ENCODE peak calls at places on chromosomes 6 and 20, in five cellular contexts. P, L, R, T and X are unnamed samples.

GRCh38 chr6:17905611-17906592 is 81.5 kb downstream of the KIF13A start:
- DNase-seq in P (no peak), L (peak), R (peak), T (peak), X (peak)

GRCh38 chr20:47493175-47493953 is 8.3 kb upstream of the NCOA3 start:
- DNase-seq in P (peak), L (peak), R (peak), T (peak), X (peak)

GRCh38 chr20:52422574-52423463 is 231.2 kb upstream of the ZFP64 start:
- DNase-seq in P (no peak), L (no peak), R (peak), T (no peak), X (no peak)

GRCh38 chr20:16672299-16672698 is 57.5 kb upstream of the SNRPB2 start:
- DNase-seq in P (no peak), L (no peak), R (no peak), T (no peak), X (no peak)

GRCh38 chr6:193773-194310 is 98.4 kb upstream of the DUSP22 start:
- DNase-seq in P (no peak), L (no peak), R (no peak), T (no peak), X (no peak)

GRCh38 chr6:24720131-24720603 is 1.2 kb upstream of the C6orf62 start:
- DNase-seq in P (peak), L (peak), R (peak), T (no peak), X (peak)

GRCh38 chr6:17831135-17831534 is 124.4 kb upstream of the NUP153 start:
- DNase-seq in P (peak), L (peak), R (peak), T (peak), X (peak)

GRCh38 chr6:166449641-166450040 is 66.9 kb upstream of the MPC1 start:
- DNase-seq in P (no peak), L (no peak), R (no peak), T (no peak), X (no peak)

GRCh38 chr6:165071906-165072305 is 237.5 kb downstream of the C6orf118 start:
- DNase-seq in P (no peak), L (no peak), R (no peak), T (no peak), X (no peak)

GRCh38 chr6:17311595-17312311 is 30.6 kb downstream of the RBM24 start:
- DNase-seq in P (peak), L (peak), R (peak), T (no peak), X (peak)

GRCh38 chr6:33840064-33840926 is 36.5 kb upstream of the MLN start:
- DNase-seq in P (peak), L (peak), R (peak), T (peak), X (peak)

GRCh38 chr6:36755435-36756348 is 58.1 kb downstream of the RAB44 start:
- DNase-seq in P (no peak), L (peak), R (no peak), T (peak), X (peak)

GRCh38 chr6:106309766-106310373 is 15.7 kb downstream of the ATG5 start:
- DNase-seq in P (no peak), L (peak), R (peak), T (peak), X (peak)

GRCh38 chr20:3925899-3926638 is 36.9 kb downstream of the PANK2 start:
- DNase-seq in P (no peak), L (no peak), R (no peak), T (no peak), X (no peak)

GRCh38 chr20:52105045-52105572 is 86.5 kb downstream of the ZFP64 start:
- DNase-seq in P (no peak), L (peak), R (peak), T (peak), X (peak)

DNA sequence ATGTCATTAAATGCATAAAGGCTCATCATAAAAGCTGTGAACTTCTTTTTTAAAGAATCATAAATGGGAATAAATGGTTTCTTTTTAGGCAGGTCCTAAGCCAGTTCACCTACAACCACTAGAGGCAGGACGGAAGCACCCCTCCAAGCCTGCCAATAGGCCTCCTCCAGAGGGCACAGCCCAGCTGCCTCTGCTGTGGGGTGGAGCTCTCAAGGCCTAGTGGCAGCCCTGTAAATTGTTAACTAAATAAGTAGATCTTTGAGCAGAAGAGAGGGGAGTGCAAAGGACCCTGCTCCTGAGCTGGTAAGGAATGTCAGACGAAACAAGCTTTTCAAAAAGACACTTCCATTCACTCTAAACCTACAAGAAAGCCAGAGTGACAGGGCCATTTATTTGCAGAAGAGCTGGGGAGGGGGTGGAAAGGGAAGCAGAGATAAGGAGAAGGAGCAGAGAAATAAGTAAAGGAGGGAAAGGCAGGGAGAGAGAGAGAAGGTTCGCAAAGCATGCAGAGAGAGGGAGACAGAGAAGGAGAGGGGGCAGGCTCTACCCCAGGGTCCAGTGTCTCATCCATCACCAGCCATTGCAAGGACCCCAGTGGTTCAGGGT is 18.0 kb upstream of the MAFB start:
- DNase-seq in P (no peak), L (no peak), R (no peak), T (no peak), X (no peak)
- TF ChIP-seq CTCF in P (no peak), L (peak), R (no peak), T (no peak), X (no peak)

GRCh38 chr20:42024653-42025052 is 406.5 kb upstream of the CHD6 start:
- DNase-seq in P (peak), L (no peak), R (no peak), T (no peak), X (no peak)

GRCh38 chr20:42020316-42020715 is 402.1 kb upstream of the CHD6 start:
- DNase-seq in P (no peak), L (no peak), R (no peak), T (no peak), X (no peak)

DNA sequence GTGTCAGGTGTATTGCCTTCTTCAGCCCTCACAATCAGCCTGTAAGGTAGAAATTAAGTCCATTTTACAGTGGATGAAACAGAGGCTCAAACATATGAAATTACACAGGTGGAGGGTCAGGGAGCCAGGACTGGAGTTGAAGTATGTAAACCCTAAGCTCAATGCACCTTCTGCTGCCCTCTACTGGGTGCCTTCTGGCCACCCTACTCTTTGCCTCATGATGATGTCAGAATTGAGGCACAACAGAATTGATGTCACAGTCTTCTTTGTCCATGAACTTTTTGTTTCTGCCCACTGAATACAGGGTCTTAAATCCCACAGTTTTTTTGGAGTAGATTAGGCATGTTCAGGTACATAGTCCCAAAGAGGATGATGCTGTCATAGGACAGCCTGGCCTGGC is 400.8 kb upstream of the CHD6 start:
- DNase-seq in P (no peak), L (no peak), R (no peak), T (no peak), X (no peak)
- TF ChIP-seq CTCF in P (no peak), L (no peak), R (no peak), T (no peak), X (no peak)

GRCh38 chr6:84625510-84625909 is 138.9 kb downstream of the TBX18 start:
- DNase-seq in P (no peak), L (peak), R (no peak), T (peak), X (peak)
- TF ChIP-seq CTCF in P (no peak), L (no peak), R (no peak), T (no peak), X (no peak)

GRCh38 chr6:4649728-4650127 is 126.5 kb upstream of the CDYL start:
- DNase-seq in P (no peak), L (peak), R (no peak), T (no peak), X (peak)

GRCh38 chr6:4644962-4645361 is 131.2 kb upstream of the CDYL start:
- DNase-seq in P (no peak), L (peak), R (no peak), T (no peak), X (no peak)

GRCh38 chr6:4647414-4648365 is 128.5 kb upstream of the CDYL start:
- DNase-seq in P (peak), L (peak), R (peak), T (peak), X (peak)

GRCh38 chr6:4641461-4641860 is 134.7 kb upstream of the CDYL start:
- DNase-seq in P (no peak), L (no peak), R (no peak), T (no peak), X (no peak)

DNA sequence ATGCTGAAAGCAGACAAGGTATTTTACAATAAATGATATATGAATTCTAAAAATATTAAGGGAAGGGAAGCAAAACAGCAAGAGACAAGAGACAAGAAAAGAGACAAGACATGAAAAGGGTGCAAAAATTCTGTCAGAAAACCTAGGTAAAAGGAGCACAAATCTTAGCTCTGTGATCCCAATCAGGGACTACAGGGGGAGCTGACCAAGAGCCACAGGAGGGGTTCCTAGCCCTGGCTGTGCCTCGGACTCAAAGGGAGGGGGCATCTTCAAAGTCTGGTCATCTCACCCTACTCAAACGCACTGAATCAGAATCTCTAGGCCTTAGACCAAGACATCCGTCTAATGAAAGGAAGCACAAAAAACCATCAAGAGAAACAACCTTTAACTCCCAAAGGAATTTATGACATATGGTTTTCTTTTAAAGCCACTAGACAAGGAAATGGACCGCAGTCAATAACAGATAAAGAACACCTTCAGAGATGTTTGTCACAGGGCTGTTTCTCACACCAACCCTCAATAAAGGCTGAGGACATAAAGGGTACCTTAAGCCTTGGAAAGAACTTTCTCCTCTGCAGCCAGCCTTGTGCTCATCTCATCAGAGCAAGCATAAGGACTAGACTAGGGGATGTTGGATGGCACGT is 130.4 kb upstream of the CDYL start:
- DNase-seq in P (no peak), L (no peak), R (no peak), T (no peak), X (no peak)
- TF ChIP-seq CTCF in P (no peak), L (peak), R (no peak), T (no peak), X (no peak)

DNA sequence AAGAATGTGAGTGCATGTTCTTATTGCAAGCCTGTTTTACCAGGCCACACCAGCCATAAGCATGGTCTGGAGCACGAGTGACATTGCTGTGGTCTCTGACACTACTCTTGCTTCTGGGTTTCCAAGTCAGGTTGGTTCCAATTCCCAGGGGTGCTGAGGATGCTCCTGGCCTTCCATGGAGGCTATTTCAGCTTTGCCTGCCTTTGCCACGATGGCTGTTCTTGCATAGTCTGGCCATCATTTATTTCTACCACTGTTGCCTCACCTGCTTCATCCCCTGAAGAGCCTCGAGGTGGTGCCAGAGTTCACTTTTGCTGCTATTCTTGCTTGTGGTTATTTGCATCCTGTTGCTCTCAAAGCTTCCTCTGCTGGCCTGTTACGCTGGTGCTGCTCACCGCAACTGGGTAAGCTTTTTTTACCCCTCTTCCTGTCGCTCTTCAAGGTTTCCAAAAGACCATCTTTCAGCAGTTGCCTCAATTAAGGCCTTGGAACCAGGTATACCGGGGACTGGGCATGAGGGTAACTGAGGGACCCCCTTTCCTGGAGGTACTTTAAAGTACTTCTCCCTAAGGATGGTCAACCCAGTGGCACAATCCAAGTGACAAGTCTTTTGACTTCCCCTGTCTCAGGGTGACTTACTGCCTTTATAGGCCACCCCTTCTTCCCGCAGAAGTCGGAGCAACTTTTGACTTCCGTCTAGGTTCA is 64.5 kb downstream of the AKAP7 start:
- DNase-seq in P (peak), L (peak), R (peak), T (peak), X (peak)
- TF ChIP-seq CTCF in P (peak), L (peak), R (peak), T (peak), X (peak)

GRCh38 chr6:147204843-147205311 is 660 bp downstream of the STXBP5 start:
- DNase-seq in P (no peak), L (no peak), R (no peak), T (peak), X (peak)

GRCh38 chr6:147202516-147203310 is 1.5 kb upstream of the STXBP5 start:
- DNase-seq in P (peak), L (peak), R (peak), T (peak), X (peak)

GRCh38 chr6:147201885-147202515 is 2.2 kb upstream of the STXBP5 start:
- DNase-seq in P (no peak), L (peak), R (peak), T (peak), X (peak)

GRCh38 chr6:147204060-147204785 is at the start of gene STXBP5:
- DNase-seq in P (peak), L (peak), R (peak), T (peak), X (peak)

GRCh38 chr6:147203311-147204059 is 732 bp upstream of the STXBP5 start:
- DNase-seq in P (peak), L (peak), R (peak), T (peak), X (peak)
- TF ChIP-seq CTCF in P (no peak), L (no peak), R (no peak), T (no peak), X (no peak)

DNA sequence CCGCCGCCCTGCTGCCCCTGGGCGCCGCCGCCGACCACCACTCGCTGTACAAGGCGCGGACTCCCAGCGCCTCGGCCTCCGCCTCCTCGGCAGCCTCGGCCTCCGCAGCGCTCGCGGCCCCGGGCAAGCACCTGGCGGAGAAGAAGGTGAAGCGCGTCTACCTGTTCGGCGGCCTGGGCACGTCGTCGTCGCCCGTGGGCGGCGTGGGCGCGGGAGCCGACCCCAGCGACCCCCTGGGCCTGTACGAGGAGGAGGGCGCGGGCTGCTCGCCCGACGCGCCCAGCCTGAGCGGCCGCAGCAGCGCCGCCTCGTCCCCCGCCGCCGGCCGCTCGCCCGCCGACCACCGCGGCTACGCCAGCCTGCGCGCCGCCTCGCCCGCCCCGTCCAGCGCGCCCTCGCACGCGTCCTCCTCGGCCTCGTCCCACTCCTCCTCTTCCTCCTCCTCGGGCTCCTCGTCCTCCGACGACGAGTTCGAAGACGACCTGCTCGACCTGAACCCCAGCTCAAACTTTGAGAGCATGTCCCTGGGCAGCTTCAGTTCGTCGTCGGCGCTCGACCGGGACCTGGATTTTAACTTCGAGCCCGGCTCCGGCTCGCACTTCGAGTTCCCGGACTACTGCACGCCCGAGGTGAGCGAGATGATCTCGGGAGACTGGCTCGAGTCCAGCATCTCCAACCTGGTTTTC is 1.9 kb downstream of the SOX4 start:
- DNase-seq in P (peak), L (peak), R (peak), T (no peak), X (peak)
- TF ChIP-seq CTCF in P (no peak), L (no peak), R (no peak), T (no peak), X (peak)

DNA sequence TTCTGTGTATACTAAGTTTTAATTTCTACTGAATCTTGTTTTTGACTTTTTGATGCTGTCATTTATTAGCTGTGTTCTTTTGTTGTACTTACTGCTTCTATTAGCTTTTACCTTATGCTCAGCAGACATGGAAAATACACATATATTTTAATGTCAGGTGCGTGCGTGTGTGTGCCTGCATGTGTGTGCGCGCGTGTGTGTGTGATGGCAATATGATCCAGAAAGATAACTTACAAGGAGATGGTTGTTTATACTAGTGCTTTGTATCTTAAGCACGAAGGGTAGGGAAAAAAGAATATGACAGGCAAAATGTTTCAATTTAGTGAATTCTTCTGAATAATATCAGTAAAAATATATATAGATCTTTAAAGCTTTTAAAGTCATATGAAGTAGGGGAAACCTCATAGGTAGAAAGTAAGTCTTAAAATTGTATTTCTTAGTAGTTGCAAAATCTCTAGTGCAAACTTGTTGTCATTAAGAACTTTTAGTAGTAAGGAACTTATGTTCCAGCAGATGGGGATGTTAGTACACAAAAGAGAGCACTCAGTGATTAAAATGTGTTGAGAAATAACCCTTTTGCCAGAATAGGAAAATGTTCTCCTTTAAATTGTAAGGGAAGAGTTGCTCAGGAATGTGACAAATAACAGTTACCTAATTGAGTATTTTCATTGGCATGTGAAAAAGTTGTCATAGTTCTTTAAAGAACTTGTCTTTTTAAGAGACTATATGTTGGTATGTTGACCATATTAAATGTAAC is 13.2 kb downstream of the QKI start:
- DNase-seq in P (no peak), L (peak), R (peak), T (peak), X (peak)
- TF ChIP-seq CTCF in P (peak), L (peak), R (peak), T (peak), X (peak)

DNA sequence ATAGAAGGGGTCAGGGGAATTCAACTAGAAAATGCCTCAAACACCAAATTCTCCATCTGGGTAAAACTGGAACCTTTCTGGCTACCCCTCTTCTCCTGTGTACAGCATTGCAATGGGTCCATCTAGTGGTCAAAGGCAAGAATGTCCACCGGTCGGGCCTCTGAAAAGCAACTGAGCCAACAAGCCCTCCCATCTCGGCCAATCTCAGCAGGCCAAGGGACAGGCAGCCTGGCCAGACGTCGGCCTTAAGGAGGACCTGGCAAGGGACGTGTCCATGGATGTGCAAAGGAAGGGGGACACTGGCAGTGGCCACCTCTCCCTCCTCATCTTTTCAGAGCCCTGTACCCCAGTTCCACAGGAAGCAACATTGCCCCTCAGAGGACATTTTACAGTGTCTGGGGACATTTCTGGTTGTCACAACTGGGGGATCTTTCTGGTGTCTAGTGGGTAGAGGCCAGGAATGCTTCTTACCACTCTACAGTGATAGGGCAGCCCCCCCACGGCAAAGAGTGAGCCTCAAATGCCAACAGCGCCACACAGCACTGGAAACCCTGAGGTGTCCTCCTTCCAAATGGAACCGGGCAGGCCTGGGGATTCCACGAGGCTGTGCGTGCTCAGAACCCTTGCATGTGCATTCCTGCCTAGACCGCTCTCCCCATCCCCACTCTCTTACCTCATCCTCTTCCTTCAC is 99.8 kb upstream of the FOXA2 start:
- DNase-seq in P (peak), L (peak), R (peak), T (peak), X (peak)
- TF ChIP-seq CTCF in P (peak), L (peak), R (peak), T (peak), X (peak)

GRCh38 chr6:157614026-157614484 is 209.0 kb upstream of the SNX9 start:
- DNase-seq in P (no peak), L (peak), R (peak), T (no peak), X (no peak)
- TF ChIP-seq CTCF in P (no peak), L (peak), R (no peak), T (no peak), X (no peak)